ENCODE peak calls at places on chromosomes 2 and 18, in nine cellular contexts. S, Y, X, Q, E, H, M, J and O are unnamed samples.

GRCh38 chr2:64311191-64311910 is 142.6 kb upstream of the LGALSL start:
- DNase-seq in S (no peak), Y (no peak), X (no peak), Q (no peak), E (no peak), H (no peak), M (no peak), J (no peak), O (no peak)

GRCh38 chr2:7887441-7887840 is 794.4 kb upstream of the ID2 start:
- DNase-seq in S (no peak), Y (no peak), X (no peak), Q (no peak), E (no peak), H (no peak), M (no peak), J (no peak), O (no peak)

GRCh38 chr2:126736133-126736874 is 80.3 kb downstream of the GYPC start:
- DNase-seq in S (no peak), Y (no peak), X (no peak), Q (no peak), E (no peak), H (no peak), M (no peak), J (no peak), O (no peak)

GRCh38 chr2:105330681-105331375 is 1.3 kb upstream of the TGFBRAP1 start:
- DNase-seq in S (no peak), Y (no peak), X (no peak), Q (no peak), E (no peak), H (no peak), M (no peak), J (no peak), O (no peak)

GRCh38 chr2:184530959-184531358 is 67.4 kb upstream of the ZNF804A start:
- DNase-seq in S (no peak), Y (no peak), X (no peak), Q (no peak), E (no peak), H (no peak), M (no peak), J (no peak), O (no peak)

GRCh38 chr18:35041752-35042379 is 653 bp downstream of the MAPRE2 start:
- DNase-seq in S (no peak), Y (peak), X (no peak), Q (peak), E (peak), H (no peak), M (no peak), J (no peak), O (no peak)

GRCh38 chr18:76456823-76457222 is 38.2 kb downstream of the ZNF516 start:
- DNase-seq in S (no peak), Y (no peak), X (no peak), Q (no peak), E (no peak), H (no peak), M (no peak), J (no peak), O (no peak)

GRCh38 chr2:158600155-158600802 is 143.5 kb downstream of the PKP4 start:
- DNase-seq in S (peak), Y (no peak), X (no peak), Q (no peak), E (no peak), H (peak), M (no peak), J (no peak), O (no peak)

GRCh38 chr2:222950886-222951285 is 90.0 kb downstream of the ACSL3 start:
- DNase-seq in S (peak), Y (no peak), X (no peak), Q (no peak), E (no peak), H (peak), M (no peak), J (no peak), O (no peak)

GRCh38 chr2:59584958-59585357 is 968.5 kb downstream of the BCL11A start:
- DNase-seq in S (no peak), Y (peak), X (no peak), Q (peak), E (no peak), H (no peak), M (peak), J (no peak), O (no peak)

GRCh38 chr18:32072321-32072720 is 19.4 kb upstream of the RNF138 start:
- DNase-seq in S (no peak), Y (peak), X (no peak), Q (peak), E (peak), H (no peak), M (no peak), J (no peak), O (no peak)

GRCh38 chr2:241613018-241613780 is 23.8 kb downstream of the THAP4 start:
- DNase-seq in S (no peak), Y (no peak), X (no peak), Q (no peak), E (no peak), H (no peak), M (no peak), J (no peak), O (no peak)

GRCh38 chr2:112985090-112985489 is 7.3 kb downstream of the IL36G start:
- DNase-seq in S (no peak), Y (no peak), X (no peak), Q (no peak), E (peak), H (no peak), M (no peak), J (peak), O (no peak)

GRCh38 chr2:233816771-233817170 is 37.6 kb downstream of the HJURP start:
- DNase-seq in S (no peak), Y (no peak), X (no peak), Q (no peak), E (no peak), H (no peak), M (no peak), J (no peak), O (no peak)

GRCh38 chr18:63342206-63342605 is 22.6 kb upstream of the BCL2 start:
- DNase-seq in S (no peak), Y (peak), X (no peak), Q (no peak), E (no peak), H (no peak), M (peak), J (no peak), O (no peak)

GRCh38 chr2:3730646-3731045 is 27.3 kb downstream of the DCDC2C start:
- DNase-seq in S (no peak), Y (no peak), X (no peak), Q (no peak), E (no peak), H (peak), M (no peak), J (no peak), O (no peak)

GRCh38 chr2:160816916-160817315 is 323.3 kb upstream of the RBMS1 start:
- DNase-seq in S (no peak), Y (peak), X (no peak), Q (peak), E (no peak), H (no peak), M (no peak), J (no peak), O (no peak)

GRCh38 chr2:53952519-53952918 is 18.3 kb downstream of the PSME4 start:
- DNase-seq in S (no peak), Y (no peak), X (no peak), Q (no peak), E (no peak), H (no peak), M (no peak), J (no peak), O (no peak)

GRCh38 chr18:79548986-79549637 is 130.5 kb upstream of the CTDP1 start:
- DNase-seq in S (no peak), Y (no peak), X (no peak), Q (no peak), E (no peak), H (no peak), M (no peak), J (no peak), O (no peak)

GRCh38 chr2:237900891-237901831 is 41.7 kb downstream of the RAMP1 start:
- DNase-seq in S (no peak), Y (no peak), X (no peak), Q (no peak), E (no peak), H (no peak), M (no peak), J (no peak), O (no peak)

GRCh38 chr2:99648115-99648850 is 158.5 kb upstream of the REV1 start:
- DNase-seq in S (no peak), Y (no peak), X (no peak), Q (no peak), E (no peak), H (no peak), M (no peak), J (no peak), O (no peak)

GRCh38 chr18:28457784-28458183 is 280.9 kb upstream of the CDH2 start:
- DNase-seq in S (no peak), Y (no peak), X (no peak), Q (no peak), E (no peak), H (no peak), M (no peak), J (no peak), O (no peak)

GRCh38 chr2:192122946-192123345 is 71.8 kb downstream of the TMEFF2 start:
- DNase-seq in S (no peak), Y (no peak), X (no peak), Q (no peak), E (no peak), H (no peak), M (no peak), J (no peak), O (no peak)

GRCh38 chr18:61694236-61694635 is 198.6 kb downstream of the RNF152 start:
- DNase-seq in S (no peak), Y (no peak), X (no peak), Q (no peak), E (no peak), H (no peak), M (no peak), J (no peak), O (no peak)

GRCh38 chr2:9791711-9792110 is 51.6 kb upstream of the TAF1B start:
- DNase-seq in S (no peak), Y (no peak), X (no peak), Q (no peak), E (no peak), H (no peak), M (no peak), J (no peak), O (no peak)

GRCh38 chr2:231761735-231762134 is 19.3 kb downstream of the PDE6D start:
- DNase-seq in S (no peak), Y (no peak), X (no peak), Q (no peak), E (no peak), H (no peak), M (no peak), J (no peak), O (no peak)

GRCh38 chr2:111194835-111195621 is 74.3 kb downstream of the BCL2L11 start:
- DNase-seq in S (no peak), Y (peak), X (no peak), Q (no peak), E (no peak), H (peak), M (no peak), J (no peak), O (peak)